ENCODE peak calls at places on chromosomes 5 and 9, in five cellular contexts. D is K562, N is GM12878, J is HepG2, Y is H1. E is an unnamed sample.

GRCh38 chr5:116441223-116441622 is 133.4 kb downstream of the SEMA6A start:
- DNase-seq in N (no peak), D (no peak), J (no peak), Y (peak; percentile 57), E (no peak)

GRCh38 chr9:95572370-95573151 is 55.8 kb upstream of the PTCH1 start:
- DNase-seq in N (no peak), Y (no peak), D (no peak), J (no peak), E (no peak)

GRCh38 chr5:58963361-58963760 is 380.5 kb downstream of the RAB3C start:
- DNase-seq in J (no peak), Y (no peak), N (no peak), D (no peak), E (no peak)

GRCh38 chr5:31581498-31582099 is 49.5 kb downstream of the C5orf22 start:
- DNase-seq in N (no peak), J (peak; percentile 10), Y (no peak), D (no peak), E (peak; percentile 22)

GRCh38 chr9:129374651-129375050 is 196.6 kb upstream of the IER5L start:
- DNase-seq in J (no peak), Y (no peak), N (no peak), D (no peak), E (no peak)

GRCh38 chr5:159708090-159708489 is 208.2 kb upstream of the ADRA1B start:
- DNase-seq in J (no peak), N (no peak), D (no peak), Y (no peak), E (no peak)

GRCh38 chr5:168104811-168105481 is 186.5 kb upstream of the WWC1 start:
- DNase-seq in J (no peak), D (peak; percentile 43), Y (no peak), N (no peak), E (no peak)

GRCh38 chr5:125117556-125117955 is 371.1 kb upstream of the ZNF608 start:
- DNase-seq in D (no peak), J (no peak), Y (no peak), N (no peak), E (no peak)

GRCh38 chr9:385818-386398 is 171.2 kb downstream of the DOCK8 start:
- DNase-seq in Y (peak; percentile 65), D (peak; percentile 32), J (peak; percentile 44), N (no peak), E (peak; percentile 52)

GRCh38 chr9:14846871-14847311 is 63.3 kb downstream of the FREM1 start:
- DNase-seq in Y (peak; percentile 93), D (peak; percentile 66), N (no peak), J (peak; percentile 51), E (peak; percentile 47)

GRCh38 chr9:15873573-15874177 is 320.8 kb downstream of the CCDC171 start:
- DNase-seq in J (peak; percentile 33), N (no peak), D (no peak), Y (no peak), E (peak; percentile 24)

GRCh38 chr9:79807966-79808365 is 236.2 kb downstream of the TLE4 start:
- DNase-seq in Y (no peak), J (no peak), N (no peak), D (no peak), E (no peak)

GRCh38 chr9:134267305-134268265 is 58.7 kb upstream of the RXRA start:
- DNase-seq in J (peak; percentile 23), Y (no peak), N (no peak), D (no peak), E (no peak)

GRCh38 chr5:95591490-95591901 is 28.4 kb upstream of the GPR150 start:
- DNase-seq in N (no peak), D (no peak), Y (no peak), J (peak; percentile 20), E (peak; percentile 63)

GRCh38 chr9:11722957-11723356 is 970.2 kb upstream of the TYRP1 start:
- DNase-seq in N (no peak), D (no peak), Y (no peak), J (no peak), E (no peak)

GRCh38 chr5:39500656-39501295 is 76.0 kb upstream of the DAB2 start:
- DNase-seq in Y (no peak), J (no peak), N (no peak), D (no peak), E (no peak)

GRCh38 chr5:32842798-32843531 is 131.8 kb downstream of the NPR3 start:
- DNase-seq in D (no peak), N (no peak), J (no peak), Y (no peak), E (no peak)

GRCh38 chr9:131732636-131733340 is 7.1 kb downstream of the RAPGEF1 start:
- DNase-seq in J (no peak), N (no peak), Y (no peak), D (no peak), E (no peak)

GRCh38 chr9:4579011-4579410 is 83.1 kb upstream of the PLPP6 start:
- DNase-seq in D (no peak), N (no peak), Y (no peak), J (no peak), E (no peak)

GRCh38 chr9:88425538-88425950 is 37.3 kb downstream of the SPIN1 start:
- DNase-seq in J (no peak), D (no peak), Y (no peak), N (no peak), E (no peak)

GRCh38 chr9:134053941-134054761 is 13.7 kb downstream of the BRD3 start:
- DNase-seq in Y (no peak), N (no peak), D (no peak), J (no peak), E (no peak)

GRCh38 chr5:16809816-16810502 is 126.1 kb downstream of the MYO10 start:
- DNase-seq in D (no peak), N (no peak), Y (no peak), J (peak; percentile 7), E (no peak)

GRCh38 chr5:64164166-64164565 is 1.5 kb upstream of the RNF180 start:
- DNase-seq in D (no peak), Y (no peak), N (no peak), J (no peak), E (no peak)

GRCh38 chr5:135843571-135844337 is 9.3 kb downstream of the SLC25A48 start:
- DNase-seq in D (no peak), J (no peak), N (no peak), Y (no peak), E (peak; percentile 60)

GRCh38 chr5:1958211-1959010 is 75.7 kb upstream of the IRX4 start:
- DNase-seq in N (no peak), Y (peak; percentile 17), D (no peak), J (no peak), E (no peak)

GRCh38 chr9:111661802-111662491 is 542 bp downstream of the GNG10 start:
- DNase-seq in D (peak; percentile 57), Y (peak; percentile 67), N (no peak), J (no peak), E (no peak)

DNA sequence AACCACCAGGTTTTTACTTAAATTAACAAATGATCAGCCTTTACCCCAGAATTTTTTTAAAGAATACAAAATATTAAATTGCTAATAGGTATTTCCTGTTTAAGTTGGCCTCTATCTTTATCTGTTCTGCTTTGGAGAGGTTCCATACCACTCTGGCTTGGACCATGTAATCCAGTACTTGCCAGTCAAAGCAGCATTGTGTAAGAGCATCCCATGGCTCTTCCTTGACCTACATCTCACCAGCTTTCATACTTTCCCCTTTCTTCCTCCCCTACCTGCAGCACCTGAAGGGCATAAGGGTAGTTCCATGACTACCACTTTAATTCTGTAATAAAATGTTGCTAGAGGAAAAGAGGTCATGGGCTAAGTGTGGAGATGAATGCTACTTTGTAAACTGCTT is 140.8 kb upstream of the MTAP start:
- DNase-seq in Y (no peak), J (no peak), N (no peak), D (no peak), E (no peak)
- TF ChIP-seq SRF in Y (no peak), J (no peak), N (no peak), D (no peak), E (no peak)

DNA sequence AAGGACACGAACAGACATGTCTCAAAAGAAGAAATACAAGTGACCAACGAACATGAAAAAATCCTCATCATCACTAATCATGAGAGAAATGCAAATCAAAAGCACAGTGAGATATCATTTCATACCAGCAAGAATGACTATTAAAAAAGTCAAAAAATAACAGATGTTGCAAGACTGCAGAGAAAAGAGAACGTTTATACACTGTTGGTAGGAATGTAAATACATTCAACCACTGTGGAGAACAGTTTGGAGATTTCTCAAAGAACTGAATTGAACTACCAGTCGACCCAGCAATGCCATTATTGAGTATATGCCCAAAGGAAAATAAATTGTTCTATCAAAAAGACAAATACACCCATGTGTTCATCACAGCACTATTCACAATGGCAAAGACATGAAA is 45.7 kb downstream of the FXN start:
- DNase-seq in Y (no peak), J (no peak), D (no peak), N (no peak), E (no peak)
- TF ChIP-seq SRF in Y (no peak), J (no peak), D (no peak), N (no peak), E (no peak)

DNA sequence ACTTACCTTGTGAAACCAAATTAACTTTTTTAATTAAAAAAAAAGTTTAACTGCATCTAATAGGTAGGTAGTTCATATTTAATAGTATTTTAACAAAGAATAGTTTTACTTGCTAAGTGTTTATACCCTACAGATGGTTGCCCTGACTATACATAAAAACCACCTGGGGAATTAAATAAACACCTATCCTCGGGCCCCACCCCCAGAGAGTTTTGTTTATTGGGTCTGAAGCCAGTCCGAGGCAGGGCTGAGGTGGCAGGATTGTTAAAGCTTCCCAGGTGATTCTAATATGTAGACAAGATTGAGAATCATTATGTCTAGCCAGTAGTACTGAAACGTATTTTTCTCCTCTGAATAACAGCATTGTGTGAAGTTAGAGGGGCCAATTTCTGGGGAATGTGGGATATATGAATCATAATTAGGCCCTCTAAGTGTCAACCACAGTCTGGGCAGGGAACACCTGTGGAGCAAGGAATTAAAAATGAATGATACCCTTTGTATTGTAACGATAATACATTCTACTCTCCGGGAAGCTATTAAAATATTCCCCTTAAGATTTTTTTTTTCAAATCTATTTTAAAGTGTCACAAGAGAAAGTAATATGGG is 5.6 kb upstream of the PAM start:
- DNase-seq in N (no peak), D (no peak), J (no peak), Y (no peak), E (peak; percentile 56)
- TF ChIP-seq SRF in N (no peak), D (no peak), J (no peak), Y (no peak), E (no peak)

GRCh38 chr9:34580358-34580757 is 9.2 kb downstream of the CNTFR start:
- DNase-seq in Y (no peak), D (no peak), J (no peak), N (no peak), E (no peak)
- TF ChIP-seq SRF in Y (no peak), D (no peak), J (no peak), N (no peak), E (no peak)

GRCh38 chr9:138006576-138007233 is 129.1 kb downstream of the CACNA1B start:
- DNase-seq in D (no peak), Y (no peak), N (no peak), J (no peak), E (no peak)

GRCh38 chr9:138008081-138008841 is 130.7 kb downstream of the CACNA1B start:
- DNase-seq in D (no peak), J (no peak), N (no peak), Y (no peak), E (no peak)

GRCh38 chr9:138009016-138009415 is 131.4 kb downstream of the CACNA1B start:
- DNase-seq in J (no peak), N (no peak), Y (no peak), D (no peak), E (no peak)

GRCh38 chr9:138009456-138010273 is 132.1 kb downstream of the CACNA1B start:
- DNase-seq in D (peak; percentile 3), Y (no peak), J (no peak), N (no peak), E (no peak)

GRCh38 chr9:138007566-138008080 is 130.0 kb downstream of the CACNA1B start:
- DNase-seq in J (no peak), D (no peak), N (no peak), Y (no peak), E (no peak)
- TF ChIP-seq SRF in J (no peak), D (no peak), N (no peak), Y (no peak), E (no peak)

GRCh38 chr5:134503937-134504437 is 21.5 kb upstream of the JADE2 start:
- DNase-seq in N (no peak), D (no peak), Y (no peak), J (peak; percentile 15), E (no peak)
- TF ChIP-seq SRF in N (no peak), D (no peak), Y (no peak), J (no peak), E (no peak)

E was measured in HCT116.